ENCODE peak calls at places on chromosome X, in seven cellular contexts. R is ELF-1; U is HT-29; X is SW 1271; O is progenitor cell of endocrine pancreas; T is stimulated activated naive B cell treated with anti-CD40 and anti-IgM and Interleukin-4, amounts not matched to agents 10 μg/mL and 1 μg/mL and 100 μg/mL, for 72 hours; N is NCI-H2029. W is an unnamed sample.

GRCh38 chrX:103063191-103063845 is 653 bp downstream of the BEX1 start:
- DNase-seq in X (no peak), N (peak), R (peak), T (no peak), U (no peak), O (peak), W (peak)

GRCh38 chrX:24200133-24200532 is 50.6 kb downstream of the ZFX start:
- DNase-seq in T (no peak), U (no peak), R (no peak), N (no peak), X (no peak), O (no peak), W (no peak)

GRCh38 chrX:98448524-98448923 is 1564.8 kb downstream of the RPA4 start:
- DNase-seq in X (no peak), R (peak), N (no peak), O (no peak), U (no peak), T (no peak), W (no peak)

GRCh38 chrX:71366674-71367256 is 608 bp downstream of the TAF1 start:
- DNase-seq in O (peak), N (no peak), T (peak), X (peak), U (peak), R (peak), W (no peak)

GRCh38 chrX:153689654-153690465 is 2.1 kb downstream of the SLC6A8 start:
- DNase-seq in U (peak), R (peak), O (no peak), X (no peak), N (no peak), T (no peak), W (no peak)

GRCh38 chrX:69119122-69119521 is 46.1 kb downstream of the PJA1 start:
- DNase-seq in U (no peak), N (no peak), O (no peak), T (no peak), X (no peak), R (no peak), W (no peak)

GRCh38 chrX:10089378-10089795 is 67.4 kb upstream of the CLCN4 start:
- DNase-seq in R (no peak), U (no peak), T (no peak), O (no peak), X (peak), N (peak), W (no peak)

GRCh38 chrX:37776283-37776986 is 3.4 kb upstream of the CYBB start:
- DNase-seq in T (no peak), X (no peak), O (no peak), U (no peak), N (no peak), R (no peak), W (no peak)

GRCh38 chrX:139972629-139973257 is 7.4 kb upstream of the CXorf66 start:
- DNase-seq in T (no peak), N (no peak), R (no peak), X (no peak), O (no peak), U (no peak), W (no peak)

GRCh38 chrX:136866337-136867095 is 14.0 kb downstream of the RBMX start:
- DNase-seq in X (no peak), O (no peak), T (no peak), N (no peak), U (no peak), R (peak), W (peak)

GRCh38 chrX:120453985-120454384 is 15.1 kb downstream of the LAMP2 start:
- DNase-seq in R (no peak), N (no peak), O (no peak), T (no peak), U (no peak), X (no peak), W (no peak)

GRCh38 chrX:15815779-15816452 is 25.6 kb downstream of the ZRSR2 start:
- DNase-seq in N (no peak), U (peak), X (no peak), T (no peak), R (peak), O (no peak), W (peak)

GRCh38 chrX:123422875-123423274 is 238.8 kb downstream of the GRIA3 start:
- DNase-seq in X (no peak), U (peak), O (no peak), T (no peak), R (no peak), N (no peak), W (peak)

GRCh38 chrX:150504399-150505186 is 63.8 kb upstream of the MTM1 start:
- DNase-seq in X (no peak), T (no peak), U (no peak), R (peak), O (no peak), N (no peak), W (no peak)

GRCh38 chrX:39619182-39620009 is 478.4 kb downstream of the BCOR start:
- DNase-seq in O (no peak), U (peak), X (no peak), T (no peak), N (peak), R (peak), W (no peak)

GRCh38 chrX:72620550-72621145 is 48.0 kb upstream of the HDAC8 start:
- DNase-seq in X (peak), R (peak), T (no peak), O (no peak), U (peak), N (no peak), W (peak)

GRCh38 chrX:11754958-11755645 is 2.9 kb upstream of the MSL3 start:
- DNase-seq in N (peak), T (no peak), O (no peak), R (no peak), U (no peak), X (no peak), W (no peak)

GRCh38 chrX:11386001-11386523 is 92.8 kb downstream of the AMELX start:
- DNase-seq in O (no peak), R (peak), T (no peak), U (peak), N (no peak), X (no peak), W (no peak)

GRCh38 chrX:32084757-32085156 is 1012.9 kb upstream of the FTHL17 start:
- DNase-seq in U (no peak), R (no peak), X (no peak), T (no peak), O (no peak), N (no peak), W (no peak)

GRCh38 chrX:148043456-148043855 is 62.3 kb downstream of the FMR1NB start:
- DNase-seq in T (no peak), R (no peak), X (no peak), O (no peak), U (no peak), N (no peak), W (no peak)

GRCh38 chrX:103730746-103731508 is 20.2 kb downstream of the TMEM31 start:
- DNase-seq in T (no peak), R (peak), U (no peak), N (no peak), X (no peak), O (no peak), W (no peak)

GRCh38 chrX:9342581-9343051 is 122.2 kb upstream of the TBL1X start:
- DNase-seq in R (peak), O (peak), U (peak), X (peak), N (peak), T (peak), W (peak)

GRCh38 chrX:130216312-130216711 is 44.5 kb downstream of the RAB33A start:
- DNase-seq in T (no peak), N (no peak), U (no peak), R (no peak), O (no peak), X (peak), W (no peak)